ENCODE peak calls at places on chromosomes 5 and 9, in four cellular contexts. E, Y, G and P are unnamed samples.

GRCh38 chr9:71096431-71097108 is 24.9 kb downstream of the TRPM3 start:
- DNase-seq in E (no peak), Y (no peak), G (no peak), P (no peak)

GRCh38 chr5:146772881-146773440 is 105.6 kb downstream of the PPP2R2B start:
- DNase-seq in E (no peak), Y (no peak), G (no peak), P (no peak)

GRCh38 chr5:152688561-152689274 is 283.6 kb upstream of the NMUR2 start:
- DNase-seq in E (no peak), Y (peak), G (no peak), P (no peak)

GRCh38 chr5:147479949-147480348 is 29.9 kb downstream of the DPYSL3 start:
- DNase-seq in E (no peak), Y (no peak), G (no peak), P (no peak)

GRCh38 chr9:133371261-133371711 is 4.6 kb downstream of the SURF4 start:
- DNase-seq in E (no peak), Y (no peak), G (no peak), P (no peak)

GRCh38 chr5:178866946-178867345 is 7.2 kb downstream of the ZNF354B start:
- DNase-seq in E (no peak), Y (no peak), G (no peak), P (no peak)

GRCh38 chr5:154276932-154277331 is 86.4 kb downstream of the GALNT10 start:
- DNase-seq in E (peak), Y (no peak), G (no peak), P (no peak)

GRCh38 chr9:98523231-98523901 is 185.4 kb downstream of the GABBR2 start:
- DNase-seq in E (no peak), Y (peak), G (no peak), P (no peak)

GRCh38 chr5:132431682-132432081 is 58.9 kb downstream of the IRF1 start:
- DNase-seq in E (no peak), Y (no peak), G (no peak), P (no peak)

GRCh38 chr5:158414780-158415179 is 555.8 kb upstream of the CLINT1 start:
- DNase-seq in E (no peak), Y (peak), G (no peak), P (no peak)